ENCODE peak calls at places on chromosomes 1 and 21, in eight cellular contexts. C is lung, F is PC-3, G is stomach, X is fibroblast of lung, Q is tibial nerve, Y is kidney, U is tibial artery. I is an unnamed sample. For H3K4me1, the result is how much of the 10 kb centered on the place peaks cover.

GRCh38 chr1:56375184-56375837 is 204.1 kb downstream of the PLPP3 start:
- DNase-seq in C (no peak), F (peak), G (no peak), X (peak), Q (no peak), Y (no peak), U (no peak), I (no peak)

GRCh38 chr1:179926494-179927205 is 28.0 kb upstream of the CEP350 start:
- DNase-seq in C (no peak), F (peak), G (no peak), X (peak), Q (no peak), Y (no peak), U (no peak), I (no peak)

GRCh38 chr21:45072963-45073300 is 1.4 kb upstream of the ADARB1 start:
- DNase-seq in C (no peak), F (no peak), G (no peak), X (no peak), Q (no peak), Y (no peak), U (no peak), I (no peak)

GRCh38 chr1:10617931-10618885 is 143.5 kb downstream of the PEX14 start:
- DNase-seq in C (no peak), F (no peak), G (no peak), X (no peak), Q (no peak), Y (peak), U (no peak), I (peak)

GRCh38 chr1:167532375-167532774 is 14.0 kb upstream of the CD247 start:
- DNase-seq in C (no peak), F (no peak), G (no peak), X (no peak), Q (no peak), Y (no peak), U (no peak), I (no peak)

GRCh38 chr1:219587817-219588561 is 24.9 kb downstream of the ZC3H11B start:
- DNase-seq in C (no peak), F (no peak), G (no peak), X (peak), Q (no peak), Y (no peak), U (no peak), I (no peak)

GRCh38 chr21:30733026-30733425 is 14.0 kb downstream of the KRTAP21-2 start:
- DNase-seq in C (no peak), F (peak), G (no peak), X (no peak), Q (no peak), Y (no peak), U (no peak), I (no peak)

GRCh38 chr1:74280642-74281396 is 45.6 kb downstream of the TNNI3K start:
- DNase-seq in C (no peak), F (peak), G (no peak), X (no peak), Q (no peak), Y (no peak), U (no peak), I (no peak)

GRCh38 chr1:154490327-154490726 is 11.7 kb upstream of the TDRD10 start:
- DNase-seq in C (no peak), F (no peak), G (no peak), X (no peak), Q (no peak), Y (no peak), U (no peak), I (no peak)

GRCh38 chr1:154489863-154490262 is 12.2 kb upstream of the TDRD10 start:
- DNase-seq in C (no peak), F (no peak), G (no peak), X (no peak), Q (no peak), Y (no peak), U (no peak), I (no peak)

GRCh38 chr1:154488942-154489341 is 13.1 kb upstream of the TDRD10 start:
- DNase-seq in C (no peak), F (no peak), G (peak), X (no peak), Q (no peak), Y (no peak), U (no peak), I (no peak)

GRCh38 chr1:154493276-154493675 is 8.7 kb upstream of the TDRD10 start:
- DNase-seq in C (peak), F (no peak), G (no peak), X (no peak), Q (no peak), Y (peak), U (peak), I (no peak)

DNA sequence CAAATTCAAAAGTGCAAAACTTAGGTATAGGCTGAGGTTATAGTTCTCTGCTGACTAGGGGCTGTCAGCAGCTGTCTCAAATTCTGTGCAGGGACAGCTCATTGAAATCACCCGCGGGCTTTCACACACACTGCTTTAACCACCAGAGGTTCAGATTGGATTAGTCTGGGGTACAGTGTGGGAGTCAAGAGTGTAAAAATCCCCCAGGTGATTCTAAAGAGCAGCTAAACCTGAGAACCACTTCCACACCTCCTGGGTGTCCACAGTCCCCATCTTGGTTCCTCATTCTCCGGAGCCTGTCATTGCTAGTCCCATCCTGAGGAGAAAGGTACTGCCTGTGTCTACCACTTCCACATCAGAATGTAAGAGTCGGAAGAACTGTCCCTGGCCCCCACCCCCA is 9.9 kb upstream of the TDRD10 start:
- DNase-seq in C (no peak), F (no peak), G (no peak), X (no peak), Q (no peak), Y (no peak), U (no peak), I (no peak)
- H3K4me3 ChIP-seq in C (no peak), F (no peak), G (no peak), X (no peak), Q (no peak), Y (no peak), U (no peak), I (no peak)

GRCh38 chr1:116948642-116949041 is 38.9 kb downstream of the PTGFRN start:
- DNase-seq in C (no peak), F (no peak), G (no peak), X (no peak), Q (no peak), Y (no peak), U (no peak), I (no peak)

GRCh38 chr1:116945421-116945820 is 35.7 kb downstream of the PTGFRN start:
- DNase-seq in C (no peak), F (no peak), G (no peak), X (no peak), Q (no peak), Y (no peak), U (no peak), I (no peak)

GRCh38 chr1:116949213-116949985 is 39.7 kb downstream of the PTGFRN start:
- DNase-seq in C (no peak), F (no peak), G (no peak), X (no peak), Q (no peak), Y (no peak), U (no peak), I (no peak)

GRCh38 chr1:116945996-116946395 is 36.3 kb downstream of the PTGFRN start:
- DNase-seq in C (no peak), F (no peak), G (no peak), X (no peak), Q (no peak), Y (no peak), U (no peak), I (no peak)

GRCh38 chr1:116947090-116947489 is 37.4 kb downstream of the PTGFRN start:
- DNase-seq in C (no peak), F (no peak), G (no peak), X (no peak), Q (no peak), Y (no peak), U (no peak), I (no peak)
- H3K4me1 ChIP-seq in C (under half), F (under half), G (under half), X (under half), Q (under half), Y (under half), U (under half), I (under half)

DNA sequence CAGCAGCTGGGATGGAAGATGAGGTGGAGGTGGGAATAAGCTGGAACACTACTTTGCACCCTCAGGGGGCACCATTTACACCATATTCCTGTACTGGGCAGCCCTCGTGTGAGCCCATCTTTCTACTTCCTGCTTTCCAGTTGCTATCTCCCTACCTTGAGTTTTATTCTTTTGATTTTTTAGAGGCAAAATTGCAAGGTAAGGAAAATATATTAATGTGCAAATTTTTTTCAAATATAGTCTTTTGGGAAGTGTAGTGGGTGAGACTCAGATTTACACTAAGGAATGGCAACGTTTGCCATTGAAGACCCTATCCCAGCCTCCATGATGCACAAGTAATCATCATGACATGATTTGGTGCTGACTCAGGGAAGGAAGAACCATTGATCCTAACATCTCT is 31.1 kb upstream of the DUSP23 start:
- DNase-seq in C (no peak), F (no peak), G (no peak), X (no peak), Q (no peak), Y (no peak), U (no peak), I (no peak)
- H3K4me3 ChIP-seq in C (no peak), F (no peak), G (no peak), X (no peak), Q (no peak), Y (no peak), U (no peak), I (no peak)

DNA sequence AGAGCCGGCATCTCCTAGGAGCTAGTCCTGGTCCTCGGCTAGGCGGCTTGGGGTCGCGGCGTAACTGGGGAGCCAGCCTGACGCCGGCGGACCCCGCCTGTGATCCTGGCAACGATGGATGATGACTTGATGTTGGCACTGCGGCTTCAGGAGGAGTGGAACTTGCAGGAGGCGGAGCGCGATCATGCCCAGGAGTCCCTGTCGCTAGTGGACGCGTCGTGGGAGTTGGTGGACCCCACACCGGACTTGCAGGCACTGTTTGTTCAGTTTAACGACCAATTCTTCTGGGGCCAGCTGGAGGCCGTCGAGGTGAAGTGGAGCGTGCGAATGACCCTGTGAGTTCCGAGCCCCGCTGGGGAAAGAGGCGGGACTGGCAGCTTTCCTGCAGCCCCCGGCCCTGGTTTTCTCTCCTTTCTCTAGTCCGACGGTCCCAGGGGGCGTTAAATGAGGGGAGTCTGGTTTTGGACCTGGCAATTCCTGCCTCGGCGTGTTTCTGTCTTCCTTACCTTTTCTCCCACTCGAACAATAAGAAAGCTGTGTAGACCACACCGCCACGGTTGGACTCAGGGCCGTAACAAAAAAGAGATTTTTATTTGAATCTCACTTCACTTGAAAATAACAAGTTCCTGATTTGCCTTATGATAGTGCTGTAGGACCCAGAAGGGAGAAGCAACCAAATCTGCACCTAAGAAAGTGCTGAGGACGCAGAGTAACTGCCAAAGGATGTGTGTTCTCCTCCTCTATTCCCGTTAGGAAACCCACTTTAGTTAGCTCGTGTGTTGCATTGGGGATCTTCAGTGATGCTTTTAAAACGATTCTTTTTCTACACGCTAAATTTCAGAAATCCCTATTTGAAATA is at the start of gene SPRTN:
- DNase-seq in C (no peak), F (peak), G (no peak), X (peak), Q (no peak), Y (peak), U (no peak), I (no peak)
- H3K4me1 ChIP-seq in C (under half), F (under half), G (half or more), X (under half), Q (under half), Y (under half), U (under half), I (under half)

GRCh38 chr21:46660505-46660904 is 25.0 kb downstream of the PRMT2 start:
- DNase-seq in C (no peak), F (no peak), G (no peak), X (no peak), Q (no peak), Y (no peak), U (no peak), I (no peak)

GRCh38 chr21:46651121-46651520 is 15.6 kb downstream of the PRMT2 start:
- DNase-seq in C (no peak), F (no peak), G (no peak), X (no peak), Q (no peak), Y (no peak), U (no peak), I (no peak)

GRCh38 chr21:46650476-46651098 is 15.1 kb downstream of the PRMT2 start:
- DNase-seq in C (no peak), F (no peak), G (no peak), X (no peak), Q (no peak), Y (no peak), U (no peak), I (no peak)

GRCh38 chr21:46656820-46657219 is 21.3 kb downstream of the PRMT2 start:
- DNase-seq in C (no peak), F (no peak), G (no peak), X (no peak), Q (no peak), Y (no peak), U (no peak), I (no peak)

DNA sequence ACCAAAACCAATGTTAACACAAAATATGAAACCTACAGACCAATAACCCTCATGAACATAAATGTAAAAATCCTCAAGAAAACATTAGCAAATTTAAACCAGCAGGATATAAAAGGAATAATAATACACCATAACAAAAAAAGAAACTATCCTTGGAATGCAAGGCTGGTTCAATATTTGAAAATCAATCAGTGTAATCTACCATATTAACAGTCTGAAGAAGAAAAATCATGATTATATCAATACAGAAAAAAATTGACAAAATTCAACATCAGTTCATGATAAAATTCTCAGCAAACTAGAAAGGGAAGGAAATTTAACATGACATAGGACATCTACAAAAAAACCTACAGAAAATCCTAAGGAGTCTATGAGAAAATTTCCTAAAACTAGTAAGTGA is 19.8 kb downstream of the PRMT2 start:
- DNase-seq in C (no peak), F (no peak), G (no peak), X (no peak), Q (no peak), Y (no peak), U (no peak), I (no peak)
- H3K4me3 ChIP-seq in C (no peak), F (no peak), G (no peak), X (no peak), Q (no peak), Y (no peak), U (no peak), I (no peak)

GRCh38 chr1:200302893-200303250 is 107.0 kb downstream of the ZNF281 start:
- DNase-seq in C (no peak), F (peak), G (peak), X (peak), Q (no peak), Y (peak), U (no peak), I (no peak)
- H3K4me1 ChIP-seq in C (under half), F (under half), G (under half), X (under half), Q (under half), Y (under half), U (under half), I (under half)

DNA sequence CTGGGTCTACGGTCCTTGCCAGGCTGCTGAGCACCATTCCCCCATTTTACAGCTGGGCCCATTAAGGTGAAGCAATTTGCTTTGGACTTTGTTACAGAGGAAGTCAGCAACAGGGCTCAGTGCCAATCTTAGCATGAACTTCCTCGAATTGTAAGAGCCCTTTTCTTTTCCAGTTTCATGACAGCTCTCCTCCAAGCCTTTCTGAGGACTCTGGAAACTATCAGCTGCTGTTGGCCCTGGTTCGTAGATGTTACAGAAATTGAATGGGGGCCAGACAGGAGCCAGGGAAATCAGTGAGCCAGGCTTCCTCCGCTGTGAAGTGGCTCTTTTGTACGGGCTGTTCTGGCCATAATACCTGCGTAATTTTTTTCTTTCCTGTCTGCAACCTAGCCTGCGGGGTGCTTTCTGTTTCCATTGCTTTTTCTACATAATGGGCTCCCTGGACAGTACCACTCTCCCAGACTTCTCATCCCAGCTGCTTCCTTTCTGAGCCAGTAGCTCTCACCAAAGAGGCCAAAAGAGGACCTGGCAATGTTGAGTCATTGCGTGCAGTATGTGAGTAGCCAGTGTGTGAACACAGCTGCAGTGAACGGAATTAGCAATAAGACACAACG is 386.3 kb downstream of the DISC1 start:
- DNase-seq in C (peak), F (no peak), G (no peak), X (peak), Q (no peak), Y (no peak), U (peak), I (peak)
- H3K4me3 ChIP-seq in C (no peak), F (no peak), G (no peak), X (peak), Q (no peak), Y (no peak), U (no peak), I (no peak)

GRCh38 chr21:15742052-15742451 is 12.3 kb downstream of the USP25 start:
- DNase-seq in C (no peak), F (no peak), G (no peak), X (no peak), Q (no peak), Y (no peak), U (no peak), I (no peak)

GRCh38 chr21:15741510-15741909 is 11.7 kb downstream of the USP25 start:
- DNase-seq in C (no peak), F (peak), G (no peak), X (peak), Q (no peak), Y (no peak), U (no peak), I (no peak)

GRCh38 chr21:15743593-15743992 is 13.8 kb downstream of the USP25 start:
- DNase-seq in C (no peak), F (no peak), G (no peak), X (no peak), Q (no peak), Y (no peak), U (no peak), I (no peak)

GRCh38 chr21:15742694-15743093 is 12.9 kb downstream of the USP25 start:
- DNase-seq in C (no peak), F (no peak), G (no peak), X (no peak), Q (no peak), Y (no peak), U (no peak), I (no peak)

GRCh38 chr21:15744926-15745325 is 15.1 kb downstream of the USP25 start:
- DNase-seq in C (no peak), F (no peak), G (no peak), X (no peak), Q (no peak), Y (no peak), U (no peak), I (no peak)
- H3K4me1 ChIP-seq in C (under half), F (under half), G (half or more), X (under half), Q (under half), Y (under half), U (half or more), I (under half)

DNA sequence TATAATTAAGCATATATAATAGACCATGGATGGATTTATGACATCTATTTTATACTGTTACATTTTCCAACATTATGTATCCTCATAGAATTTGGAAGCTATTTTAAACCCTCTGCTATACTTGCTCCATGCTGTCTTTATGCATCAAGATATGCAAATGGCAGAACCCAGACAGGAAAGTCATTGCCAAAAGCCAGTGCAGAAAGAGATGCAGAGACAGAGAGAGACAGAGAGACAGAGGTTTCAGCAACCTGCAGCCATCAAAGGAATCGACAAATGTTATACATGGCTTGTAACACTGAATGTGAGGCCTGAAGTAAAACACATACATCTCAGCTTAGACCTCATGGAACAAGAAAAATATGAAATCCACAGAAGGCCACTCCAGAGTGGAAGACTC is 7.5 kb upstream of the PTPRC start:
- DNase-seq in C (no peak), F (no peak), G (no peak), X (no peak), Q (no peak), Y (no peak), U (no peak), I (no peak)
- H3K4me3 ChIP-seq in C (no peak), F (no peak), G (no peak), X (no peak), Q (no peak), Y (no peak), U (no peak), I (no peak)